ENCODE peak calls at places on chromosomes 13 and 19, in seven cellular contexts. One of them, this sample, is unnamed.

GRCh38 chr19:28619842-28620429 is 593.0 kb downstream of the UQCRFS1 start:
- DNase-seq in tibial artery: no peak
- DNase-seq in GM23338: no peak
- DNase-seq in stimulated activated CD8-positive, alpha-beta memory T cell treated with anti-CD3 and anti-CD28 coated beads, Interleukin-15, amount 100 ng/mL, for 4 hours: no peak
- DNase-seq in heart right ventricle: no peak
- DNase-seq in PC-3: no peak
- DNase-seq in GOT3: no peak
- DNase-seq in this sample: no peak

GRCh38 chr13:72170571-72170970 is 303.6 kb upstream of the DACH1 start:
- DNase-seq in stimulated activated CD8-positive, alpha-beta memory T cell treated with anti-CD3 and anti-CD28 coated beads, Interleukin-15, amount 100 ng/mL, for 4 hours: no peak
- DNase-seq in PC-3: no peak
- DNase-seq in GM23338: no peak
- DNase-seq in GOT3: no peak
- DNase-seq in heart right ventricle: no peak
- DNase-seq in tibial artery: no peak
- DNase-seq in this sample: no peak

GRCh38 chr13:57633950-57634828 is 2.6 kb downstream of the PCDH17 start:
- DNase-seq in tibial artery: peak
- DNase-seq in stimulated activated CD8-positive, alpha-beta memory T cell treated with anti-CD3 and anti-CD28 coated beads, Interleukin-15, amount 100 ng/mL, for 4 hours: no peak
- DNase-seq in GM23338: peak
- DNase-seq in heart right ventricle: peak
- DNase-seq in GOT3: no peak
- DNase-seq in PC-3: no peak
- DNase-seq in this sample: peak

GRCh38 chr19:38898788-38899446 is 501 bp downstream of the SIRT2 start:
- DNase-seq in stimulated activated CD8-positive, alpha-beta memory T cell treated with anti-CD3 and anti-CD28 coated beads, Interleukin-15, amount 100 ng/mL, for 4 hours: peak
- DNase-seq in heart right ventricle: no peak
- DNase-seq in GOT3: no peak
- DNase-seq in GM23338: peak
- DNase-seq in tibial artery: no peak
- DNase-seq in PC-3: peak
- DNase-seq in this sample: no peak

GRCh38 chr19:3478409-3479176 is 1.7 kb downstream of the SMIM24 start:
- DNase-seq in tibial artery: peak
- DNase-seq in stimulated activated CD8-positive, alpha-beta memory T cell treated with anti-CD3 and anti-CD28 coated beads, Interleukin-15, amount 100 ng/mL, for 4 hours: no peak
- DNase-seq in GOT3: no peak
- DNase-seq in GM23338: peak
- DNase-seq in heart right ventricle: no peak
- DNase-seq in PC-3: no peak
- DNase-seq in this sample: no peak

GRCh38 chr13:34810996-34811395 is 131.1 kb upstream of the NBEA start:
- DNase-seq in PC-3: no peak
- DNase-seq in GM23338: no peak
- DNase-seq in tibial artery: no peak
- DNase-seq in heart right ventricle: no peak
- DNase-seq in GOT3: no peak
- DNase-seq in stimulated activated CD8-positive, alpha-beta memory T cell treated with anti-CD3 and anti-CD28 coated beads, Interleukin-15, amount 100 ng/mL, for 4 hours: no peak
- DNase-seq in this sample: no peak

GRCh38 chr19:51359294-51359693 is 6.9 kb downstream of the ETFB start:
- DNase-seq in tibial artery: no peak
- DNase-seq in GM23338: no peak
- DNase-seq in GOT3: no peak
- DNase-seq in PC-3: peak
- DNase-seq in heart right ventricle: no peak
- DNase-seq in stimulated activated CD8-positive, alpha-beta memory T cell treated with anti-CD3 and anti-CD28 coated beads, Interleukin-15, amount 100 ng/mL, for 4 hours: no peak
- DNase-seq in this sample: no peak

GRCh38 chr13:93224545-93224944 is 2.1 kb upstream of the GPC6 start:
- DNase-seq in GOT3: no peak
- DNase-seq in PC-3: peak
- DNase-seq in heart right ventricle: no peak
- DNase-seq in tibial artery: no peak
- DNase-seq in GM23338: peak
- DNase-seq in stimulated activated CD8-positive, alpha-beta memory T cell treated with anti-CD3 and anti-CD28 coated beads, Interleukin-15, amount 100 ng/mL, for 4 hours: no peak
- DNase-seq in this sample: no peak

GRCh38 chr13:37617162-37617561 is 18.6 kb upstream of the POSTN start:
- DNase-seq in GM23338: peak
- DNase-seq in GOT3: no peak
- DNase-seq in PC-3: peak
- DNase-seq in stimulated activated CD8-positive, alpha-beta memory T cell treated with anti-CD3 and anti-CD28 coated beads, Interleukin-15, amount 100 ng/mL, for 4 hours: no peak
- DNase-seq in heart right ventricle: no peak
- DNase-seq in tibial artery: no peak
- DNase-seq in this sample: no peak

GRCh38 chr19:8611391-8611883 is 922 bp upstream of the ADAMTS10 start:
- DNase-seq in tibial artery: peak
- DNase-seq in stimulated activated CD8-positive, alpha-beta memory T cell treated with anti-CD3 and anti-CD28 coated beads, Interleukin-15, amount 100 ng/mL, for 4 hours: no peak
- DNase-seq in heart right ventricle: no peak
- DNase-seq in GOT3: no peak
- DNase-seq in GM23338: peak
- DNase-seq in PC-3: no peak
- DNase-seq in this sample: no peak

GRCh38 chr19:18844806-18845329 is 13.1 kb downstream of the UPF1 start:
- DNase-seq in stimulated activated CD8-positive, alpha-beta memory T cell treated with anti-CD3 and anti-CD28 coated beads, Interleukin-15, amount 100 ng/mL, for 4 hours: no peak
- DNase-seq in GM23338: no peak
- DNase-seq in heart right ventricle: no peak
- DNase-seq in PC-3: no peak
- DNase-seq in tibial artery: no peak
- DNase-seq in GOT3: no peak
- DNase-seq in this sample: no peak

GRCh38 chr19:12603714-12604113 is 6.9 kb downstream of the ZNF490 start:
- DNase-seq in heart right ventricle: no peak
- DNase-seq in stimulated activated CD8-positive, alpha-beta memory T cell treated with anti-CD3 and anti-CD28 coated beads, Interleukin-15, amount 100 ng/mL, for 4 hours: no peak
- DNase-seq in tibial artery: no peak
- DNase-seq in GM23338: no peak
- DNase-seq in GOT3: no peak
- DNase-seq in PC-3: no peak
- DNase-seq in this sample: no peak

GRCh38 chr19:4537953-4538600 is 1.8 kb downstream of the LRG1 start:
- DNase-seq in heart right ventricle: no peak
- DNase-seq in PC-3: no peak
- DNase-seq in GM23338: peak
- DNase-seq in stimulated activated CD8-positive, alpha-beta memory T cell treated with anti-CD3 and anti-CD28 coated beads, Interleukin-15, amount 100 ng/mL, for 4 hours: no peak
- DNase-seq in tibial artery: no peak
- DNase-seq in GOT3: no peak
- DNase-seq in this sample: no peak

GRCh38 chr19:13014101-13014920 is 19.0 kb downstream of the NFIX start:
- DNase-seq in tibial artery: no peak
- DNase-seq in PC-3: peak
- DNase-seq in GOT3: no peak
- DNase-seq in heart right ventricle: no peak
- DNase-seq in stimulated activated CD8-positive, alpha-beta memory T cell treated with anti-CD3 and anti-CD28 coated beads, Interleukin-15, amount 100 ng/mL, for 4 hours: no peak
- DNase-seq in GM23338: peak
- DNase-seq in this sample: no peak

GRCh38 chr19:53659292-53659691 is 27.5 kb downstream of the DPRX start:
- DNase-seq in tibial artery: no peak
- DNase-seq in heart right ventricle: peak
- DNase-seq in GOT3: no peak
- DNase-seq in GM23338: peak
- DNase-seq in PC-3: peak
- DNase-seq in stimulated activated CD8-positive, alpha-beta memory T cell treated with anti-CD3 and anti-CD28 coated beads, Interleukin-15, amount 100 ng/mL, for 4 hours: no peak
- DNase-seq in this sample: no peak

GRCh38 chr13:32409561-32410440 is 18.1 kb downstream of the N4BP2L1 start:
- DNase-seq in stimulated activated CD8-positive, alpha-beta memory T cell treated with anti-CD3 and anti-CD28 coated beads, Interleukin-15, amount 100 ng/mL, for 4 hours: no peak
- DNase-seq in GOT3: no peak
- DNase-seq in GM23338: peak
- DNase-seq in tibial artery: peak
- DNase-seq in PC-3: no peak
- DNase-seq in heart right ventricle: peak
- DNase-seq in this sample: peak

GRCh38 chr13:46170268-46170667 is 11.7 kb downstream of the LCP1 start:
- DNase-seq in heart right ventricle: no peak
- DNase-seq in tibial artery: no peak
- DNase-seq in PC-3: no peak
- DNase-seq in stimulated activated CD8-positive, alpha-beta memory T cell treated with anti-CD3 and anti-CD28 coated beads, Interleukin-15, amount 100 ng/mL, for 4 hours: no peak
- DNase-seq in GM23338: peak
- DNase-seq in GOT3: no peak
- DNase-seq in this sample: no peak

GRCh38 chr13:39557285-39557955 is 45.6 kb downstream of the LHFPL6 start:
- DNase-seq in PC-3: no peak
- DNase-seq in GM23338: no peak
- DNase-seq in tibial artery: no peak
- DNase-seq in heart right ventricle: no peak
- DNase-seq in GOT3: no peak
- DNase-seq in stimulated activated CD8-positive, alpha-beta memory T cell treated with anti-CD3 and anti-CD28 coated beads, Interleukin-15, amount 100 ng/mL, for 4 hours: no peak
- DNase-seq in this sample: no peak